ENCODE peak calls at places on chromosome 18, in five cellular contexts. One of them, this sample, is unnamed.

GRCh38 chr18:46632401-46633089 is 24.5 kb downstream of the LOXHD1 start:
- DNase-seq in SK-N-MC: no peak
- DNase-seq in endothelial cell: no peak
- DNase-seq in skeletal muscle cell: peak; percentile 18
- DNase-seq in fibroblast of pulmonary artery: peak; percentile 32
- DNase-seq in this sample: no peak

GRCh38 chr18:62126776-62127175 is 60.1 kb downstream of the PIGN start:
- DNase-seq in SK-N-MC: no peak
- DNase-seq in endothelial cell: no peak
- DNase-seq in fibroblast of pulmonary artery: no peak
- DNase-seq in skeletal muscle cell: no peak
- DNase-seq in this sample: no peak

GRCh38 chr18:79982736-79983135 is 5.6 kb downstream of the TXNL4A start:
- DNase-seq in endothelial cell: no peak
- DNase-seq in SK-N-MC: no peak
- DNase-seq in fibroblast of pulmonary artery: peak; percentile 46
- DNase-seq in skeletal muscle cell: no peak
- DNase-seq in this sample: no peak

GRCh38 chr18:13635046-13635445 is 91.3 kb downstream of the FAM210A start:
- DNase-seq in skeletal muscle cell: no peak
- DNase-seq in SK-N-MC: no peak
- DNase-seq in fibroblast of pulmonary artery: no peak
- DNase-seq in endothelial cell: no peak
- DNase-seq in this sample: no peak

GRCh38 chr18:78980777-78981651 is 1.4 kb downstream of the SALL3 start:
- DNase-seq in fibroblast of pulmonary artery: no peak
- DNase-seq in endothelial cell: no peak
- DNase-seq in SK-N-MC: no peak
- DNase-seq in skeletal muscle cell: no peak
- DNase-seq in this sample: no peak

GRCh38 chr18:68874361-68874760 is 76.5 kb downstream of the CCDC102B start:
- DNase-seq in skeletal muscle cell: peak; percentile 19
- DNase-seq in endothelial cell: no peak
- DNase-seq in fibroblast of pulmonary artery: peak; percentile 42
- DNase-seq in SK-N-MC: no peak
- DNase-seq in this sample: no peak

GRCh38 chr18:2994603-2995432 is 18.1 kb downstream of the LPIN2 start:
- DNase-seq in fibroblast of pulmonary artery: no peak
- DNase-seq in endothelial cell: peak; percentile 9
- DNase-seq in skeletal muscle cell: no peak
- DNase-seq in SK-N-MC: no peak
- DNase-seq in this sample: no peak

GRCh38 chr18:26493021-26493420 is 55.3 kb downstream of the KCTD1 start:
- DNase-seq in endothelial cell: no peak
- DNase-seq in skeletal muscle cell: no peak
- DNase-seq in fibroblast of pulmonary artery: peak; percentile 17
- DNase-seq in SK-N-MC: no peak
- DNase-seq in this sample: no peak

GRCh38 chr18:5705393-5705792 is 161.6 kb upstream of the EPB41L3 start:
- DNase-seq in SK-N-MC: no peak
- DNase-seq in skeletal muscle cell: no peak
- DNase-seq in endothelial cell: no peak
- DNase-seq in fibroblast of pulmonary artery: no peak
- DNase-seq in this sample: no peak

GRCh38 chr18:76491801-76492668 is 3.0 kb downstream of the ZNF516 start:
- DNase-seq in SK-N-MC: no peak
- DNase-seq in fibroblast of pulmonary artery: peak; percentile 41
- DNase-seq in skeletal muscle cell: no peak
- DNase-seq in endothelial cell: peak; percentile 34
- DNase-seq in this sample: no peak

GRCh38 chr18:23143871-23144270 is 8.6 kb downstream of the CABLES1 start:
- DNase-seq in SK-N-MC: no peak
- DNase-seq in endothelial cell: peak; percentile 15
- DNase-seq in skeletal muscle cell: peak; percentile 23
- DNase-seq in fibroblast of pulmonary artery: peak; percentile 35
- DNase-seq in this sample: no peak

GRCh38 chr18:46625069-46625468 is 32.0 kb downstream of the LOXHD1 start:
- DNase-seq in fibroblast of pulmonary artery: no peak
- DNase-seq in endothelial cell: no peak
- DNase-seq in skeletal muscle cell: no peak
- DNase-seq in SK-N-MC: no peak
- DNase-seq in this sample: no peak

GRCh38 chr18:10123006-10123950 is 209.5 kb downstream of the VAPA start:
- DNase-seq in fibroblast of pulmonary artery: no peak
- DNase-seq in SK-N-MC: no peak
- DNase-seq in skeletal muscle cell: no peak
- DNase-seq in endothelial cell: no peak
- DNase-seq in this sample: no peak

GRCh38 chr18:31633416-31634330 is 42.0 kb downstream of the TTR start:
- DNase-seq in SK-N-MC: no peak
- DNase-seq in skeletal muscle cell: no peak
- DNase-seq in fibroblast of pulmonary artery: no peak
- DNase-seq in endothelial cell: no peak
- DNase-seq in this sample: no peak

GRCh38 chr18:77209587-77209986 is 40.1 kb upstream of the GALR1 start:
- DNase-seq in SK-N-MC: no peak
- DNase-seq in skeletal muscle cell: peak; percentile 36
- DNase-seq in endothelial cell: no peak
- DNase-seq in fibroblast of pulmonary artery: peak; percentile 27
- DNase-seq in this sample: no peak

GRCh38 chr18:29711931-29712330 is 1330.6 kb downstream of the DSC3 start:
- DNase-seq in endothelial cell: no peak
- DNase-seq in fibroblast of pulmonary artery: no peak
- DNase-seq in skeletal muscle cell: no peak
- DNase-seq in SK-N-MC: no peak
- DNase-seq in this sample: no peak

GRCh38 chr18:68499141-68499540 is 215.8 kb downstream of the TMX3 start:
- DNase-seq in SK-N-MC: no peak
- DNase-seq in endothelial cell: no peak
- DNase-seq in skeletal muscle cell: no peak
- DNase-seq in fibroblast of pulmonary artery: no peak
- DNase-seq in this sample: no peak

GRCh38 chr18:35111086-35111485 is 69.9 kb downstream of the MAPRE2 start:
- DNase-seq in skeletal muscle cell: no peak
- DNase-seq in fibroblast of pulmonary artery: no peak
- DNase-seq in SK-N-MC: no peak
- DNase-seq in endothelial cell: no peak
- DNase-seq in this sample: no peak

GRCh38 chr18:36758001-36758400 is 70.8 kb downstream of the TPGS2 start:
- DNase-seq in fibroblast of pulmonary artery: no peak
- DNase-seq in skeletal muscle cell: no peak
- DNase-seq in endothelial cell: no peak
- DNase-seq in SK-N-MC: no peak
- DNase-seq in this sample: no peak

GRCh38 chr18:70523035-70523797 is 234.4 kb downstream of the SOCS6 start:
- DNase-seq in skeletal muscle cell: no peak
- DNase-seq in endothelial cell: no peak
- DNase-seq in SK-N-MC: no peak
- DNase-seq in fibroblast of pulmonary artery: no peak
- DNase-seq in this sample: no peak

GRCh38 chr18:23932385-23933067 is 82.0 kb upstream of the TTC39C start:
- DNase-seq in skeletal muscle cell: no peak
- DNase-seq in endothelial cell: no peak
- DNase-seq in fibroblast of pulmonary artery: no peak
- DNase-seq in SK-N-MC: peak; percentile 8
- DNase-seq in this sample: no peak

GRCh38 chr18:12838178-12838634 is 45.8 kb downstream of the PTPN2 start:
- DNase-seq in skeletal muscle cell: peak; percentile 90
- DNase-seq in SK-N-MC: no peak
- DNase-seq in endothelial cell: no peak
- DNase-seq in fibroblast of pulmonary artery: peak; percentile 91
- DNase-seq in this sample: peak; percentile 65

GRCh38 chr18:22549260-22549937 is 131.7 kb upstream of the CTAGE1 start:
- DNase-seq in skeletal muscle cell: no peak
- DNase-seq in fibroblast of pulmonary artery: no peak
- DNase-seq in SK-N-MC: no peak
- DNase-seq in endothelial cell: no peak
- DNase-seq in this sample: no peak

GRCh38 chr18:34224423-34225217 is at the start of gene NOL4:
- DNase-seq in fibroblast of pulmonary artery: no peak
- DNase-seq in skeletal muscle cell: no peak
- DNase-seq in SK-N-MC: no peak
- DNase-seq in endothelial cell: peak; percentile 76
- DNase-seq in this sample: no peak

GRCh38 chr18:2893676-2894075 is 46.9 kb downstream of the EMILIN2 start:
- DNase-seq in fibroblast of pulmonary artery: no peak
- DNase-seq in skeletal muscle cell: no peak
- DNase-seq in SK-N-MC: no peak
- DNase-seq in endothelial cell: no peak
- DNase-seq in this sample: no peak

GRCh38 chr18:58235001-58235436 is 191.0 kb downstream of the NEDD4L start:
- DNase-seq in skeletal muscle cell: no peak
- DNase-seq in fibroblast of pulmonary artery: no peak
- DNase-seq in SK-N-MC: no peak
- DNase-seq in endothelial cell: no peak
- DNase-seq in this sample: no peak

GRCh38 chr18:49890041-49890440 is 76.7 kb upstream of the ACAA2 start:
- DNase-seq in fibroblast of pulmonary artery: no peak
- DNase-seq in SK-N-MC: no peak
- DNase-seq in endothelial cell: no peak
- DNase-seq in skeletal muscle cell: no peak
- DNase-seq in this sample: no peak

GRCh38 chr18:52764271-52764670 is 424.3 kb downstream of the DCC start:
- DNase-seq in skeletal muscle cell: no peak
- DNase-seq in endothelial cell: no peak
- DNase-seq in fibroblast of pulmonary artery: no peak
- DNase-seq in SK-N-MC: peak; percentile 34
- DNase-seq in this sample: no peak

GRCh38 chr18:24138884-24139616 is at the start of gene CABYR:
- DNase-seq in endothelial cell: peak; percentile 81
- DNase-seq in fibroblast of pulmonary artery: peak; percentile 89
- DNase-seq in SK-N-MC: peak; percentile 24
- DNase-seq in skeletal muscle cell: peak; percentile 66
- DNase-seq in this sample: peak; percentile 77

GRCh38 chr18:79531386-79531785 is 135.7 kb downstream of the NFATC1 start:
- DNase-seq in endothelial cell: no peak
- DNase-seq in fibroblast of pulmonary artery: no peak
- DNase-seq in SK-N-MC: no peak
- DNase-seq in skeletal muscle cell: no peak
- DNase-seq in this sample: no peak

GRCh38 chr18:74745658-74746403 is 148.2 kb downstream of the ZNF407 start:
- DNase-seq in fibroblast of pulmonary artery: peak; percentile 52
- DNase-seq in skeletal muscle cell: no peak
- DNase-seq in endothelial cell: no peak
- DNase-seq in SK-N-MC: no peak
- DNase-seq in this sample: no peak

GRCh38 chr18:43681661-43682060 is 404.4 kb upstream of the SYT4 start:
- DNase-seq in fibroblast of pulmonary artery: no peak
- DNase-seq in skeletal muscle cell: no peak
- DNase-seq in SK-N-MC: no peak
- DNase-seq in endothelial cell: no peak
- DNase-seq in this sample: no peak

GRCh38 chr18:26621161-26622026 is 73.0 kb upstream of the KCTD1 start:
- DNase-seq in fibroblast of pulmonary artery: peak; percentile 47
- DNase-seq in skeletal muscle cell: no peak
- DNase-seq in endothelial cell: peak; percentile 57
- DNase-seq in SK-N-MC: no peak
- DNase-seq in this sample: no peak

GRCh38 chr18:35028556-35028955 is 12.7 kb upstream of the MAPRE2 start:
- DNase-seq in skeletal muscle cell: no peak
- DNase-seq in endothelial cell: no peak
- DNase-seq in SK-N-MC: no peak
- DNase-seq in fibroblast of pulmonary artery: no peak
- DNase-seq in this sample: no peak

GRCh38 chr18:13266208-13267100 is 47.9 kb downstream of the LDLRAD4 start:
- DNase-seq in skeletal muscle cell: no peak
- DNase-seq in fibroblast of pulmonary artery: no peak
- DNase-seq in SK-N-MC: no peak
- DNase-seq in endothelial cell: no peak
- DNase-seq in this sample: no peak

GRCh38 chr18:75269140-75269676 is 58.6 kb downstream of the TSHZ1 start:
- DNase-seq in SK-N-MC: no peak
- DNase-seq in fibroblast of pulmonary artery: no peak
- DNase-seq in endothelial cell: no peak
- DNase-seq in skeletal muscle cell: no peak
- DNase-seq in this sample: no peak

This sample was measured in fibroblast of the conjunctiva.